ENCODE peak calls at places on chromosomes 11 and 22, in eight cellular contexts. One of them, this sample, is unnamed.

GRCh38 chr22:24465566-24465965 is 29.6 kb upstream of the UPB1 start:
- DNase-seq in left ventricle myocardium inferior: no peak
- DNase-seq in effector memory CD8-positive, alpha-beta T cell: no peak
- DNase-seq in substantia nigra: no peak
- DNase-seq in omental fat pad: no peak
- DNase-seq in posterior vena cava: no peak
- DNase-seq in endothelial cell: no peak
- DNase-seq in stimulated activated CD8-positive, alpha-beta memory T cell treated with anti-CD3 and anti-CD28 coated beads, Interleukin-7, amount 100 ng/mL, for 24 hours: no peak
- DNase-seq in this sample: no peak

GRCh38 chr22:19271856-19272535 is 19.5 kb downstream of the CLTCL1 start:
- DNase-seq in substantia nigra: no peak
- DNase-seq in posterior vena cava: no peak
- DNase-seq in endothelial cell: no peak
- DNase-seq in omental fat pad: no peak
- DNase-seq in stimulated activated CD8-positive, alpha-beta memory T cell treated with anti-CD3 and anti-CD28 coated beads, Interleukin-7, amount 100 ng/mL, for 24 hours: no peak
- DNase-seq in effector memory CD8-positive, alpha-beta T cell: no peak
- DNase-seq in left ventricle myocardium inferior: no peak
- DNase-seq in this sample: no peak

GRCh38 chr11:123628936-123629683 is 25.3 kb downstream of the SCN3B start:
- DNase-seq in substantia nigra: peak
- DNase-seq in effector memory CD8-positive, alpha-beta T cell: no peak
- DNase-seq in endothelial cell: peak
- DNase-seq in stimulated activated CD8-positive, alpha-beta memory T cell treated with anti-CD3 and anti-CD28 coated beads, Interleukin-7, amount 100 ng/mL, for 24 hours: no peak
- DNase-seq in posterior vena cava: peak
- DNase-seq in omental fat pad: peak
- DNase-seq in left ventricle myocardium inferior: peak
- DNase-seq in this sample: no peak

GRCh38 chr11:78898376-78898775 is 323.7 kb upstream of the NARS2 start:
- DNase-seq in substantia nigra: no peak
- DNase-seq in stimulated activated CD8-positive, alpha-beta memory T cell treated with anti-CD3 and anti-CD28 coated beads, Interleukin-7, amount 100 ng/mL, for 24 hours: no peak
- DNase-seq in omental fat pad: no peak
- DNase-seq in endothelial cell: no peak
- DNase-seq in effector memory CD8-positive, alpha-beta T cell: no peak
- DNase-seq in left ventricle myocardium inferior: no peak
- DNase-seq in posterior vena cava: no peak
- DNase-seq in this sample: no peak

GRCh38 chr22:39979048-39979447 is 15.7 kb upstream of the FAM83F start:
- DNase-seq in effector memory CD8-positive, alpha-beta T cell: no peak
- DNase-seq in substantia nigra: no peak
- DNase-seq in endothelial cell: no peak
- DNase-seq in stimulated activated CD8-positive, alpha-beta memory T cell treated with anti-CD3 and anti-CD28 coated beads, Interleukin-7, amount 100 ng/mL, for 24 hours: no peak
- DNase-seq in posterior vena cava: no peak
- DNase-seq in left ventricle myocardium inferior: no peak
- DNase-seq in omental fat pad: no peak
- DNase-seq in this sample: no peak

GRCh38 chr11:45102361-45102809 is 44.1 kb upstream of the PRDM11 start:
- DNase-seq in posterior vena cava: no peak
- DNase-seq in endothelial cell: no peak
- DNase-seq in stimulated activated CD8-positive, alpha-beta memory T cell treated with anti-CD3 and anti-CD28 coated beads, Interleukin-7, amount 100 ng/mL, for 24 hours: no peak
- DNase-seq in substantia nigra: no peak
- DNase-seq in effector memory CD8-positive, alpha-beta T cell: no peak
- DNase-seq in left ventricle myocardium inferior: no peak
- DNase-seq in omental fat pad: no peak
- DNase-seq in this sample: peak

GRCh38 chr11:46710821-46711269 is 8.2 kb upstream of the F2 start:
- DNase-seq in effector memory CD8-positive, alpha-beta T cell: no peak
- DNase-seq in stimulated activated CD8-positive, alpha-beta memory T cell treated with anti-CD3 and anti-CD28 coated beads, Interleukin-7, amount 100 ng/mL, for 24 hours: no peak
- DNase-seq in substantia nigra: no peak
- DNase-seq in posterior vena cava: peak
- DNase-seq in left ventricle myocardium inferior: peak
- DNase-seq in endothelial cell: no peak
- DNase-seq in omental fat pad: no peak
- DNase-seq in this sample: no peak

GRCh38 chr11:9363954-9364912 is 20.2 kb upstream of the IPO7 start:
- DNase-seq in omental fat pad: peak
- DNase-seq in stimulated activated CD8-positive, alpha-beta memory T cell treated with anti-CD3 and anti-CD28 coated beads, Interleukin-7, amount 100 ng/mL, for 24 hours: peak
- DNase-seq in left ventricle myocardium inferior: peak
- DNase-seq in posterior vena cava: peak
- DNase-seq in effector memory CD8-positive, alpha-beta T cell: peak
- DNase-seq in endothelial cell: peak
- DNase-seq in substantia nigra: peak
- DNase-seq in this sample: peak

GRCh38 chr11:3177931-3178330 is 12.8 kb upstream of the OSBPL5 start:
- DNase-seq in left ventricle myocardium inferior: no peak
- DNase-seq in effector memory CD8-positive, alpha-beta T cell: no peak
- DNase-seq in endothelial cell: no peak
- DNase-seq in posterior vena cava: no peak
- DNase-seq in omental fat pad: no peak
- DNase-seq in substantia nigra: no peak
- DNase-seq in stimulated activated CD8-positive, alpha-beta memory T cell treated with anti-CD3 and anti-CD28 coated beads, Interleukin-7, amount 100 ng/mL, for 24 hours: no peak
- DNase-seq in this sample: no peak

GRCh38 chr22:19882446-19883381 is 28.0 kb upstream of the GNB1L start:
- DNase-seq in substantia nigra: no peak
- DNase-seq in effector memory CD8-positive, alpha-beta T cell: no peak
- DNase-seq in omental fat pad: peak
- DNase-seq in left ventricle myocardium inferior: no peak
- DNase-seq in posterior vena cava: peak
- DNase-seq in endothelial cell: no peak
- DNase-seq in stimulated activated CD8-positive, alpha-beta memory T cell treated with anti-CD3 and anti-CD28 coated beads, Interleukin-7, amount 100 ng/mL, for 24 hours: no peak
- DNase-seq in this sample: peak

GRCh38 chr11:61011950-61012830 is 40.7 kb downstream of the CD6 start:
- DNase-seq in posterior vena cava: no peak
- DNase-seq in effector memory CD8-positive, alpha-beta T cell: no peak
- DNase-seq in omental fat pad: no peak
- DNase-seq in endothelial cell: no peak
- DNase-seq in substantia nigra: no peak
- DNase-seq in stimulated activated CD8-positive, alpha-beta memory T cell treated with anti-CD3 and anti-CD28 coated beads, Interleukin-7, amount 100 ng/mL, for 24 hours: no peak
- DNase-seq in left ventricle myocardium inferior: no peak
- DNase-seq in this sample: no peak

GRCh38 chr11:17403977-17404759 is 15.7 kb upstream of the KCNJ11 start:
- DNase-seq in substantia nigra: no peak
- DNase-seq in omental fat pad: no peak
- DNase-seq in posterior vena cava: peak
- DNase-seq in effector memory CD8-positive, alpha-beta T cell: no peak
- DNase-seq in stimulated activated CD8-positive, alpha-beta memory T cell treated with anti-CD3 and anti-CD28 coated beads, Interleukin-7, amount 100 ng/mL, for 24 hours: no peak
- DNase-seq in endothelial cell: no peak
- DNase-seq in left ventricle myocardium inferior: no peak
- DNase-seq in this sample: no peak

GRCh38 chr11:71301046-71301857 is 48.9 kb upstream of the SHANK2 start:
- DNase-seq in substantia nigra: no peak
- DNase-seq in left ventricle myocardium inferior: no peak
- DNase-seq in endothelial cell: no peak
- DNase-seq in posterior vena cava: peak
- DNase-seq in omental fat pad: no peak
- DNase-seq in stimulated activated CD8-positive, alpha-beta memory T cell treated with anti-CD3 and anti-CD28 coated beads, Interleukin-7, amount 100 ng/mL, for 24 hours: no peak
- DNase-seq in effector memory CD8-positive, alpha-beta T cell: no peak
- DNase-seq in this sample: peak

GRCh38 chr22:49599039-49599438 is 228.6 kb downstream of the BRD1 start:
- DNase-seq in effector memory CD8-positive, alpha-beta T cell: no peak
- DNase-seq in left ventricle myocardium inferior: no peak
- DNase-seq in posterior vena cava: no peak
- DNase-seq in substantia nigra: no peak
- DNase-seq in endothelial cell: no peak
- DNase-seq in stimulated activated CD8-positive, alpha-beta memory T cell treated with anti-CD3 and anti-CD28 coated beads, Interleukin-7, amount 100 ng/mL, for 24 hours: no peak
- DNase-seq in omental fat pad: no peak
- DNase-seq in this sample: no peak

GRCh38 chr11:96199563-96200025 is 143.4 kb downstream of the MAML2 start:
- DNase-seq in posterior vena cava: no peak
- DNase-seq in effector memory CD8-positive, alpha-beta T cell: peak
- DNase-seq in stimulated activated CD8-positive, alpha-beta memory T cell treated with anti-CD3 and anti-CD28 coated beads, Interleukin-7, amount 100 ng/mL, for 24 hours: no peak
- DNase-seq in substantia nigra: peak
- DNase-seq in endothelial cell: no peak
- DNase-seq in omental fat pad: no peak
- DNase-seq in left ventricle myocardium inferior: no peak
- DNase-seq in this sample: no peak

GRCh38 chr11:74037309-74037708 is 28.4 kb upstream of the UCP3 start:
- DNase-seq in stimulated activated CD8-positive, alpha-beta memory T cell treated with anti-CD3 and anti-CD28 coated beads, Interleukin-7, amount 100 ng/mL, for 24 hours: no peak
- DNase-seq in endothelial cell: no peak
- DNase-seq in effector memory CD8-positive, alpha-beta T cell: no peak
- DNase-seq in posterior vena cava: no peak
- DNase-seq in omental fat pad: no peak
- DNase-seq in left ventricle myocardium inferior: no peak
- DNase-seq in substantia nigra: no peak
- DNase-seq in this sample: no peak

GRCh38 chr11:113855803-113856202 is 19.6 kb downstream of the USP28 start:
- DNase-seq in omental fat pad: no peak
- DNase-seq in substantia nigra: no peak
- DNase-seq in endothelial cell: no peak
- DNase-seq in left ventricle myocardium inferior: no peak
- DNase-seq in stimulated activated CD8-positive, alpha-beta memory T cell treated with anti-CD3 and anti-CD28 coated beads, Interleukin-7, amount 100 ng/mL, for 24 hours: no peak
- DNase-seq in effector memory CD8-positive, alpha-beta T cell: no peak
- DNase-seq in posterior vena cava: no peak
- DNase-seq in this sample: no peak

GRCh38 chr11:65633390-65634139 is 4.3 kb upstream of the SIPA1 start:
- DNase-seq in posterior vena cava: no peak
- DNase-seq in endothelial cell: no peak
- DNase-seq in effector memory CD8-positive, alpha-beta T cell: no peak
- DNase-seq in left ventricle myocardium inferior: no peak
- DNase-seq in omental fat pad: no peak
- DNase-seq in stimulated activated CD8-positive, alpha-beta memory T cell treated with anti-CD3 and anti-CD28 coated beads, Interleukin-7, amount 100 ng/mL, for 24 hours: no peak
- DNase-seq in substantia nigra: no peak
- DNase-seq in this sample: no peak

GRCh38 chr22:46748206-46748947 is 10.3 kb upstream of the CERK start:
- DNase-seq in posterior vena cava: no peak
- DNase-seq in substantia nigra: no peak
- DNase-seq in effector memory CD8-positive, alpha-beta T cell: no peak
- DNase-seq in stimulated activated CD8-positive, alpha-beta memory T cell treated with anti-CD3 and anti-CD28 coated beads, Interleukin-7, amount 100 ng/mL, for 24 hours: no peak
- DNase-seq in endothelial cell: no peak
- DNase-seq in left ventricle myocardium inferior: no peak
- DNase-seq in omental fat pad: no peak
- DNase-seq in this sample: no peak

GRCh38 chr22:49971232-49972162 is 10.9 kb downstream of the PIM3 start:
- DNase-seq in endothelial cell: peak
- DNase-seq in effector memory CD8-positive, alpha-beta T cell: peak
- DNase-seq in omental fat pad: peak
- DNase-seq in left ventricle myocardium inferior: peak
- DNase-seq in posterior vena cava: peak
- DNase-seq in substantia nigra: peak
- DNase-seq in stimulated activated CD8-positive, alpha-beta memory T cell treated with anti-CD3 and anti-CD28 coated beads, Interleukin-7, amount 100 ng/mL, for 24 hours: peak
- DNase-seq in this sample: peak

GRCh38 chr11:64538501-64538951 is 52.5 kb upstream of the SLC22A12 start:
- DNase-seq in omental fat pad: no peak
- DNase-seq in posterior vena cava: peak
- DNase-seq in stimulated activated CD8-positive, alpha-beta memory T cell treated with anti-CD3 and anti-CD28 coated beads, Interleukin-7, amount 100 ng/mL, for 24 hours: no peak
- DNase-seq in effector memory CD8-positive, alpha-beta T cell: no peak
- DNase-seq in substantia nigra: peak
- DNase-seq in endothelial cell: no peak
- DNase-seq in left ventricle myocardium inferior: no peak
- DNase-seq in this sample: no peak

GRCh38 chr11:118229274-118229847 is 4.5 kb upstream of the JAML start:
- DNase-seq in effector memory CD8-positive, alpha-beta T cell: no peak
- DNase-seq in posterior vena cava: no peak
- DNase-seq in endothelial cell: no peak
- DNase-seq in left ventricle myocardium inferior: no peak
- DNase-seq in substantia nigra: no peak
- DNase-seq in omental fat pad: no peak
- DNase-seq in stimulated activated CD8-positive, alpha-beta memory T cell treated with anti-CD3 and anti-CD28 coated beads, Interleukin-7, amount 100 ng/mL, for 24 hours: no peak
- DNase-seq in this sample: no peak

GRCh38 chr11:44780940-44781631 is 54.3 kb downstream of the TSPAN18 start:
- DNase-seq in posterior vena cava: peak
- DNase-seq in left ventricle myocardium inferior: peak
- DNase-seq in effector memory CD8-positive, alpha-beta T cell: no peak
- DNase-seq in endothelial cell: no peak
- DNase-seq in stimulated activated CD8-positive, alpha-beta memory T cell treated with anti-CD3 and anti-CD28 coated beads, Interleukin-7, amount 100 ng/mL, for 24 hours: no peak
- DNase-seq in substantia nigra: peak
- DNase-seq in omental fat pad: no peak
- DNase-seq in this sample: peak

GRCh38 chr11:76628408-76628947 is 42.1 kb downstream of the LRRC32 start:
- DNase-seq in substantia nigra: no peak
- DNase-seq in stimulated activated CD8-positive, alpha-beta memory T cell treated with anti-CD3 and anti-CD28 coated beads, Interleukin-7, amount 100 ng/mL, for 24 hours: no peak
- DNase-seq in omental fat pad: no peak
- DNase-seq in effector memory CD8-positive, alpha-beta T cell: no peak
- DNase-seq in endothelial cell: no peak
- DNase-seq in left ventricle myocardium inferior: no peak
- DNase-seq in posterior vena cava: no peak
- DNase-seq in this sample: no peak

GRCh38 chr22:28716686-28717085 is 24.9 kb downstream of the CHEK2 start:
- DNase-seq in stimulated activated CD8-positive, alpha-beta memory T cell treated with anti-CD3 and anti-CD28 coated beads, Interleukin-7, amount 100 ng/mL, for 24 hours: no peak
- DNase-seq in left ventricle myocardium inferior: no peak
- DNase-seq in omental fat pad: no peak
- DNase-seq in substantia nigra: no peak
- DNase-seq in effector memory CD8-positive, alpha-beta T cell: no peak
- DNase-seq in endothelial cell: no peak
- DNase-seq in posterior vena cava: no peak
- DNase-seq in this sample: no peak

GRCh38 chr22:40009231-40009769 is 14.5 kb downstream of the FAM83F start:
- DNase-seq in substantia nigra: no peak
- DNase-seq in stimulated activated CD8-positive, alpha-beta memory T cell treated with anti-CD3 and anti-CD28 coated beads, Interleukin-7, amount 100 ng/mL, for 24 hours: no peak
- DNase-seq in omental fat pad: no peak
- DNase-seq in posterior vena cava: no peak
- DNase-seq in left ventricle myocardium inferior: no peak
- DNase-seq in effector memory CD8-positive, alpha-beta T cell: no peak
- DNase-seq in endothelial cell: no peak
- DNase-seq in this sample: no peak

GRCh38 chr11:87251560-87251959 is 213.8 kb downstream of the TMEM135 start:
- DNase-seq in omental fat pad: no peak
- DNase-seq in stimulated activated CD8-positive, alpha-beta memory T cell treated with anti-CD3 and anti-CD28 coated beads, Interleukin-7, amount 100 ng/mL, for 24 hours: no peak
- DNase-seq in effector memory CD8-positive, alpha-beta T cell: no peak
- DNase-seq in endothelial cell: no peak
- DNase-seq in substantia nigra: no peak
- DNase-seq in left ventricle myocardium inferior: no peak
- DNase-seq in posterior vena cava: no peak
- DNase-seq in this sample: no peak

GRCh38 chr11:82507288-82507687 is 226.4 kb downstream of the FAM181B start:
- DNase-seq in endothelial cell: no peak
- DNase-seq in left ventricle myocardium inferior: no peak
- DNase-seq in substantia nigra: no peak
- DNase-seq in stimulated activated CD8-positive, alpha-beta memory T cell treated with anti-CD3 and anti-CD28 coated beads, Interleukin-7, amount 100 ng/mL, for 24 hours: no peak
- DNase-seq in posterior vena cava: no peak
- DNase-seq in effector memory CD8-positive, alpha-beta T cell: no peak
- DNase-seq in omental fat pad: no peak
- DNase-seq in this sample: no peak

GRCh38 chr11:45926001-45926401 is 3.5 kb downstream of the LARGE2 start:
- DNase-seq in omental fat pad: no peak
- DNase-seq in posterior vena cava: peak
- DNase-seq in endothelial cell: no peak
- DNase-seq in stimulated activated CD8-positive, alpha-beta memory T cell treated with anti-CD3 and anti-CD28 coated beads, Interleukin-7, amount 100 ng/mL, for 24 hours: no peak
- DNase-seq in effector memory CD8-positive, alpha-beta T cell: no peak
- DNase-seq in left ventricle myocardium inferior: peak
- DNase-seq in substantia nigra: no peak
- DNase-seq in this sample: no peak

GRCh38 chr11:78277314-78277994 is 88.7 kb downstream of the USP35 start:
- DNase-seq in substantia nigra: peak
- DNase-seq in left ventricle myocardium inferior: no peak
- DNase-seq in effector memory CD8-positive, alpha-beta T cell: no peak
- DNase-seq in endothelial cell: no peak
- DNase-seq in posterior vena cava: no peak
- DNase-seq in stimulated activated CD8-positive, alpha-beta memory T cell treated with anti-CD3 and anti-CD28 coated beads, Interleukin-7, amount 100 ng/mL, for 24 hours: no peak
- DNase-seq in omental fat pad: no peak
- DNase-seq in this sample: no peak

GRCh38 chr11:77619576-77620198 is 17.9 kb downstream of the CLNS1A start:
- DNase-seq in posterior vena cava: no peak
- DNase-seq in omental fat pad: no peak
- DNase-seq in stimulated activated CD8-positive, alpha-beta memory T cell treated with anti-CD3 and anti-CD28 coated beads, Interleukin-7, amount 100 ng/mL, for 24 hours: no peak
- DNase-seq in endothelial cell: peak
- DNase-seq in substantia nigra: peak
- DNase-seq in left ventricle myocardium inferior: no peak
- DNase-seq in effector memory CD8-positive, alpha-beta T cell: peak
- DNase-seq in this sample: no peak

GRCh38 chr22:39593931-39594285 is 23.4 kb downstream of the CACNA1I start:
- DNase-seq in substantia nigra: no peak
- DNase-seq in endothelial cell: no peak
- DNase-seq in posterior vena cava: no peak
- DNase-seq in effector memory CD8-positive, alpha-beta T cell: no peak
- DNase-seq in omental fat pad: no peak
- DNase-seq in stimulated activated CD8-positive, alpha-beta memory T cell treated with anti-CD3 and anti-CD28 coated beads, Interleukin-7, amount 100 ng/mL, for 24 hours: no peak
- DNase-seq in left ventricle myocardium inferior: no peak
- DNase-seq in this sample: no peak

GRCh38 chr11:73192272-73192671 is 25.8 kb upstream of the P2RY2 start:
- DNase-seq in stimulated activated CD8-positive, alpha-beta memory T cell treated with anti-CD3 and anti-CD28 coated beads, Interleukin-7, amount 100 ng/mL, for 24 hours: no peak
- DNase-seq in endothelial cell: no peak
- DNase-seq in left ventricle myocardium inferior: no peak
- DNase-seq in omental fat pad: no peak
- DNase-seq in substantia nigra: no peak
- DNase-seq in effector memory CD8-positive, alpha-beta T cell: no peak
- DNase-seq in posterior vena cava: no peak
- DNase-seq in this sample: peak

GRCh38 chr11:61417670-61418069 is 12.1 kb downstream of the CPSF7 start:
- DNase-seq in effector memory CD8-positive, alpha-beta T cell: no peak
- DNase-seq in substantia nigra: no peak
- DNase-seq in posterior vena cava: no peak
- DNase-seq in endothelial cell: no peak
- DNase-seq in left ventricle myocardium inferior: no peak
- DNase-seq in omental fat pad: no peak
- DNase-seq in stimulated activated CD8-positive, alpha-beta memory T cell treated with anti-CD3 and anti-CD28 coated beads, Interleukin-7, amount 100 ng/mL, for 24 hours: no peak
- DNase-seq in this sample: no peak